ENCODE peak calls at places on chromosomes 1 and 21, in four cellular contexts. F is trophoblast cell, B is H9, P is IMR-90. D is an unnamed sample.

GRCh38 chr1:84146375-84147032 is 2.4 kb downstream of the PRKACB start:
- DNase-seq in F (peak), B (no peak), P (peak), D (peak)

GRCh38 chr1:3470650-3471355 is 16.3 kb downstream of the ARHGEF16 start:
- DNase-seq in F (no peak), B (no peak), P (no peak), D (no peak)

GRCh38 chr21:32048353-32048752 is 175.5 kb downstream of the HUNK start:
- DNase-seq in F (no peak), B (peak), P (no peak), D (no peak)

GRCh38 chr1:62746086-62746808 is 37.7 kb upstream of the ATG4C start:
- DNase-seq in F (peak), B (no peak), P (peak), D (peak)

GRCh38 chr1:65615859-65616258 is 176.8 kb upstream of the PDE4B start:
- DNase-seq in F (no peak), B (no peak), P (peak), D (no peak)

GRCh38 chr1:61052393-61053280 is 29.7 kb upstream of the NFIA start:
- DNase-seq in F (no peak), B (peak), P (no peak), D (peak)

GRCh38 chr1:112849425-112849966 is 106.5 kb downstream of the SLC16A1 start:
- DNase-seq in F (peak), B (peak), P (peak), D (peak)

GRCh38 chr1:181126289-181126688 is 37.8 kb downstream of the IER5 start:
- DNase-seq in F (no peak), B (no peak), P (no peak), D (no peak)

GRCh38 chr1:165828103-165828558 is 717 bp downstream of the UCK2 start:
- DNase-seq in F (peak), B (peak), P (peak), D (peak)

GRCh38 chr1:64505944-64506658 is 36.2 kb downstream of the CACHD1 start:
- DNase-seq in F (peak), B (no peak), P (no peak), D (no peak)

GRCh38 chr21:36696390-36696639 is 2.6 kb upstream of the SIM2 start:
- DNase-seq in F (no peak), B (peak), P (no peak), D (no peak)

GRCh38 chr1:75861831-75862230 is 65.1 kb downstream of the MSH4 start:
- DNase-seq in F (no peak), B (peak), P (no peak), D (no peak)

GRCh38 chr1:30759718-30760281 is 2.2 kb upstream of the LAPTM5 start:
- DNase-seq in F (no peak), B (no peak), P (no peak), D (no peak)

GRCh38 chr1:211511947-211512346 is 20.0 kb upstream of the RD3 start:
- DNase-seq in F (no peak), B (no peak), P (peak), D (no peak)

GRCh38 chr1:41391834-41392527 is 30.7 kb downstream of the FOXO6 start:
- DNase-seq in F (no peak), B (no peak), P (no peak), D (no peak)

GRCh38 chr1:79042539-79042938 is 36.0 kb upstream of the ADGRL4 start:
- DNase-seq in F (no peak), B (no peak), P (no peak), D (no peak)

GRCh38 chr1:161021168-161021958 is 411 bp upstream of the F11R start:
- DNase-seq in F (peak), B (peak), P (peak), D (peak)

GRCh38 chr1:172146149-172146850 is 274.2 kb upstream of the C1orf105 start:
- DNase-seq in F (no peak), B (no peak), P (peak), D (peak)

GRCh38 chr1:32105338-32105737 is 2.5 kb upstream of the KPNA6 start:
- DNase-seq in F (no peak), B (no peak), P (no peak), D (no peak)

GRCh38 chr1:202852163-202852904 is 36.6 kb downstream of the RABIF start:
- DNase-seq in F (peak), B (peak), P (peak), D (peak)

GRCh38 chr1:45258059-45258650 is 51.8 kb upstream of the ZSWIM5 start:
- DNase-seq in F (no peak), B (no peak), P (no peak), D (no peak)

GRCh38 chr1:181189691-181190361 is 101.3 kb downstream of the IER5 start:
- DNase-seq in F (peak), B (peak), P (peak), D (peak)

GRCh38 chr1:175514309-175515001 is 228.9 kb downstream of the TNR start:
- DNase-seq in F (no peak), B (no peak), P (no peak), D (peak)

GRCh38 chr1:203046984-203047630 is 20.8 kb downstream of the PPFIA4 start:
- DNase-seq in F (peak), B (no peak), P (peak), D (peak)

GRCh38 chr21:45330075-45330781 is 42.5 kb upstream of the POFUT2 start:
- DNase-seq in F (no peak), B (peak), P (peak), D (peak)

GRCh38 chr1:112021263-112021662 is 31.8 kb upstream of the KCND3 start:
- DNase-seq in F (no peak), B (no peak), P (no peak), D (no peak)

GRCh38 chr1:30449428-30450147 is 273.8 kb downstream of the MATN1 start:
- DNase-seq in F (no peak), B (peak), P (no peak), D (no peak)

GRCh38 chr1:247102381-247102780 is 1.8 kb downstream of the ZNF669 start:
- DNase-seq in F (peak), B (no peak), P (peak), D (peak)

GRCh38 chr1:21524686-21525339 is 15.6 kb downstream of the ALPL start:
- DNase-seq in F (no peak), B (no peak), P (no peak), D (no peak)

GRCh38 chr1:205075642-205076155 is 8.6 kb downstream of the TMEM81 start:
- DNase-seq in F (no peak), B (no peak), P (no peak), D (no peak)

GRCh38 chr1:205073511-205073910 is 10.7 kb downstream of the TMEM81 start:
- DNase-seq in F (no peak), B (no peak), P (no peak), D (no peak)

GRCh38 chr1:205072881-205073280 is 11.4 kb downstream of the TMEM81 start:
- DNase-seq in F (no peak), B (no peak), P (no peak), D (no peak)

GRCh38 chr1:205074084-205074483 is 10.2 kb downstream of the TMEM81 start:
- DNase-seq in F (no peak), B (no peak), P (no peak), D (no peak)

GRCh38 chr1:205074513-205074912 is 9.7 kb downstream of the TMEM81 start:
- DNase-seq in F (no peak), B (no peak), P (peak), D (no peak)
- H3K23ac ChIP-seq in F (no peak), B (no peak), P (no peak), D (no peak)

DNA sequence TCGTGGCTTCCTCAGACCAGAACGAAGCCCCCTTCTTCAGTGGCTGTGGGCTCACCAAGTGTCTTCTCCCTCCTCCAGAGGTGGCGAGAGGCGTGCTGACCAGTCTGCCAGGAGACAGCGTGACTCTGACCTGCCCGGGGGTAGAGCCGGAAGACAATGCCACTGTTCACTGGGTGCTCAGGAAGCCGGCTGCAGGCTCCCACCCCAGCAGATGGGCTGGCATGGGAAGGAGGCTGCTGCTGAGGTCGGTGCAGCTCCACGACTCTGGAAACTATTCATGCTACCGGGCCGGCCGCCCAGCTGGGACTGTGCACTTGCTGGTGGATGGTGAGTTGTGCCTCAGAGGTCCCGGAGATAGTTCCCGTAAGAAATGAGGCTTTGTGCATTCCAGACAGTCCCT is 24.0 kb downstream of the IL6R start:
- DNase-seq in F (no peak), B (no peak), P (no peak), D (no peak)
- H4K8ac ChIP-seq in F (no peak), B (no peak), P (no peak), D (no peak)

DNA sequence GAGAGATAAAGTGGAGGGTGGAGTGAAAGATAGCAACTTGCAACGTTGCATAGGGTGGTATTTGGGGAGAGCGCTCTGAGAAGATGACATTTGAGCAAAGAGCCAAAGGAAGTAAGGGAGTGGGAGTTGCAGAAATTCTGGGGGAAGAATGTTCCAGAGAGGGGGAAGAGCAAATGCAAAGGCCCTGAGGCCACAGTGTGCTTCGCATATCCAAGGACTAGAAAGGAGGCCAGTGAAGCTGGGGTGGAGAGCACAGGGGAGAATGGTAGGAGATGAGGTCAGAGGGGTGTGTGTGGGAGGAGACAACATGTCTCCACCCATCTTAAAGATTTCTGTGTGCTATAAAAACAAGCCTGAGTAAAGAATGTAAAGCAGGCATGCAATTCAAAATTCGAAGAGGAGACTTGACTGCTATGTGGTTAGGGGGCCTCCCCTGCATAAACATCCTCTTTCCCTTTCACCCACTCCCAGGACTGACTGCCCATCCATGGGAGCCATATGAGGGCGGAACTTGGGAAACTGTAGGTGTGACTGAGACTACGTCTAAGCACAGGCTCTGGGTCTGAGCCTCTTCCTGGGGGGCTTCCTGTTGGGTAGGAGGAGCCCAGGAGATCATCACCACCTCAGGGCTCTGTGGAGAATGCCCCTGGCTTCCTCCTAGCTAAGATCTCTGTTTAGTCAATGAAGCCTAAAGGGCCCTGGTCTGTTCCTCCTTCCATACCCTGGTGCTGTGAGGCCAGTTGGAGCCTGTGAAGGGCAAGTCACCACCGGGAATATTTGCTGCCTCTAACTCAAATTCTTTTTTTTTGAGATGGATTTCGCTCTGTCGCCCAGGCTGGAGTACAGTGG is 2.9 kb upstream of the CLIC4 start:
- DNase-seq in F (peak), B (peak), P (peak), D (peak)
- H2BK120ac ChIP-seq in F (peak), B (no peak), P (peak), D (peak)

GRCh38 chr1:11787804-11788436 is 17.8 kb downstream of the MTHFR start:
- DNase-seq in F (peak), B (no peak), P (no peak), D (no peak)
- H3K23ac ChIP-seq in F (no peak), B (no peak), P (peak), D (no peak)

GRCh38 chr1:26161408-26162219 is 2.7 kb downstream of the FAM110D start:
- DNase-seq in F (peak), B (no peak), P (peak), D (peak)
- H4K8ac ChIP-seq in F (peak), B (no peak), P (no peak), D (peak)

D was measured in mesenchymal stem cell.